ENCODE peak calls at places on chromosomes 12 and 14, in nine cellular contexts. X is GM13977; P is GM12865; J is left colon; V is mesothelial cell of epicardium; L is H54; U is osteocyte; T is WERI-Rb-1; E is stimulated activated CD4-positive, alpha-beta T cell treated with anti-CD3 and anti-CD28 coated beads, Interleukin-1b, Interleukin-23, amount 100 ng/mL, for 24 hours. F is an unnamed sample.

GRCh38 chr14:20997564-20997963 is 1.5 kb upstream of the SLC39A2 start:
- DNase-seq in X (no peak), P (no peak), J (no peak), V (no peak), L (no peak), U (no peak), T (no peak), E (no peak), F (no peak)

GRCh38 chr12:121918679-121919038 is 267 bp downstream of the CFAP251 start:
- DNase-seq in X (no peak), P (no peak), J (no peak), V (no peak), L (no peak), U (no peak), T (no peak), E (no peak), F (no peak)

GRCh38 chr12:31590730-31591307 is at the start of gene DENND5B:
- DNase-seq in X (peak), P (peak), J (peak), V (peak), L (peak), U (peak), T (peak), E (peak), F (peak)

GRCh38 chr12:24948816-24949722 is at the start of gene BCAT1:
- DNase-seq in X (no peak), P (peak), J (peak), V (peak), L (peak), U (peak), T (peak), E (peak), F (peak)

GRCh38 chr14:37599527-37600368 is 4.3 kb downstream of the TTC6 start:
- DNase-seq in X (no peak), P (no peak), J (peak), V (no peak), L (no peak), U (no peak), T (peak), E (no peak), F (no peak)

GRCh38 chr14:49770212-49770817 is 2.4 kb downstream of the KLHDC2 start:
- DNase-seq in X (no peak), P (no peak), J (peak), V (no peak), L (no peak), U (no peak), T (no peak), E (no peak), F (peak)

GRCh38 chr14:78848234-78848820 is 678.2 kb downstream of the NRXN3 start:
- DNase-seq in X (peak), P (peak), J (peak), V (peak), L (peak), U (no peak), T (peak), E (no peak), F (peak)

GRCh38 chr12:99916555-99916954 is 68.2 kb downstream of the ANKS1B start:
- DNase-seq in X (no peak), P (no peak), J (no peak), V (no peak), L (no peak), U (no peak), T (no peak), E (no peak), F (peak)

GRCh38 chr12:52260351-52261210 is 13.9 kb upstream of the KRT86 start:
- DNase-seq in X (no peak), P (no peak), J (no peak), V (no peak), L (no peak), U (no peak), T (no peak), E (no peak), F (peak)

GRCh38 chr12:71128191-71128590 is 29.6 kb downstream of the TSPAN8 start:
- DNase-seq in X (no peak), P (no peak), J (no peak), V (no peak), L (no peak), U (no peak), T (no peak), E (no peak), F (peak)

GRCh38 chr12:6946033-6946919 is 2.5 kb downstream of the C12orf57 start:
- DNase-seq in X (peak), P (peak), J (peak), V (peak), L (no peak), U (no peak), T (peak), E (peak), F (no peak)

GRCh38 chr12:57459750-57460400 is at the start of gene GLI1:
- DNase-seq in X (peak), P (no peak), J (no peak), V (no peak), L (no peak), U (no peak), T (no peak), E (no peak), F (peak)

GRCh38 chr14:53044486-53044885 is 93.6 kb upstream of the FERMT2 start:
- DNase-seq in X (no peak), P (no peak), J (no peak), V (no peak), L (no peak), U (no peak), T (no peak), E (no peak), F (peak)

GRCh38 chr12:112130461-112130998 is 5.2 kb downstream of the TRAFD1 start:
- DNase-seq in X (peak), P (peak), J (no peak), V (no peak), L (no peak), U (no peak), T (no peak), E (no peak), F (peak)

GRCh38 chr12:106369624-106370346 is 12.2 kb downstream of the POLR3B start:
- DNase-seq in X (no peak), P (no peak), J (no peak), V (no peak), L (no peak), U (no peak), T (no peak), E (no peak), F (peak)

GRCh38 chr12:79409562-79409961 is 281.2 kb downstream of the PAWR start:
- DNase-seq in X (no peak), P (no peak), J (no peak), V (no peak), L (no peak), U (no peak), T (no peak), E (no peak), F (peak)

GRCh38 chr12:54292931-54293241 is 7.9 kb downstream of the NFE2 start:
- DNase-seq in X (no peak), P (no peak), J (no peak), V (no peak), L (no peak), U (no peak), T (no peak), E (no peak), F (no peak)

GRCh38 chr12:6632026-6632978 is 3.5 kb downstream of the LPAR5 start:
- DNase-seq in X (peak), P (peak), J (peak), V (no peak), L (no peak), U (no peak), T (peak), E (no peak), F (no peak)

F was measured in fibroblast of gingiva.